ENCODE peak calls at places on chromosome 1, in ten cellular contexts. A is IMR-90, G is uterus, Z is heart left ventricle, B is H1, N is fibroblast of pulmonary artery, Q is OCI-LY7, X is colonic mucosa, F is stomach, K is upper lobe of right lung. T is an unnamed sample.

GRCh38 chr1:206117151-206117948 is at the start of gene AVPR1B:
- DNase-seq in A (peak; percentile 15), G (peak; percentile 40), Z (peak; percentile 54), B (peak; percentile 21), N (peak; percentile 23), Q (no peak), X (peak; percentile 33), F (peak; percentile 56), K (peak; percentile 71), T (no peak)

GRCh38 chr1:218524526-218524925 is 179.4 kb downstream of the TGFB2 start:
- DNase-seq in A (peak; percentile 44), G (no peak), Z (no peak), B (no peak), N (no peak), Q (no peak), X (no peak), F (no peak), K (no peak), T (no peak)

GRCh38 chr1:119542492-119542946 is 35.5 kb downstream of the HSD3B1 start:
- DNase-seq in A (no peak), G (no peak), Z (no peak), B (no peak), N (peak; percentile 62), Q (no peak), X (no peak), F (no peak), K (no peak), T (no peak)

GRCh38 chr1:8777867-8778266 is 39.6 kb downstream of the RERE start:
- DNase-seq in A (peak; percentile 24), G (no peak), Z (no peak), B (no peak), N (no peak), Q (no peak), X (no peak), F (no peak), K (no peak), T (no peak)

GRCh38 chr1:206502813-206503212 is 4.5 kb upstream of the RASSF5 start:
- DNase-seq in A (peak; percentile 35), G (no peak), Z (no peak), B (no peak), N (no peak), Q (no peak), X (no peak), F (no peak), K (no peak), T (no peak)

GRCh38 chr1:174217787-174218574 is 58.7 kb downstream of the RABGAP1L start:
- DNase-seq in A (peak; percentile 54), G (no peak), Z (no peak), B (no peak), N (peak; percentile 62), Q (peak; percentile 63), X (no peak), F (no peak), K (no peak), T (no peak)

GRCh38 chr1:204314209-204314892 is 45.4 kb downstream of the PLEKHA6 start:
- DNase-seq in A (no peak), G (no peak), Z (no peak), B (no peak), N (no peak), Q (peak; percentile 26), X (no peak), F (no peak), K (no peak), T (no peak)

GRCh38 chr1:211371406-211372105 is 44.9 kb downstream of the TRAF5 start:
- DNase-seq in A (peak; percentile 65), G (no peak), Z (no peak), B (no peak), N (peak; percentile 35), Q (no peak), X (no peak), F (no peak), K (no peak), T (no peak)

DNA sequence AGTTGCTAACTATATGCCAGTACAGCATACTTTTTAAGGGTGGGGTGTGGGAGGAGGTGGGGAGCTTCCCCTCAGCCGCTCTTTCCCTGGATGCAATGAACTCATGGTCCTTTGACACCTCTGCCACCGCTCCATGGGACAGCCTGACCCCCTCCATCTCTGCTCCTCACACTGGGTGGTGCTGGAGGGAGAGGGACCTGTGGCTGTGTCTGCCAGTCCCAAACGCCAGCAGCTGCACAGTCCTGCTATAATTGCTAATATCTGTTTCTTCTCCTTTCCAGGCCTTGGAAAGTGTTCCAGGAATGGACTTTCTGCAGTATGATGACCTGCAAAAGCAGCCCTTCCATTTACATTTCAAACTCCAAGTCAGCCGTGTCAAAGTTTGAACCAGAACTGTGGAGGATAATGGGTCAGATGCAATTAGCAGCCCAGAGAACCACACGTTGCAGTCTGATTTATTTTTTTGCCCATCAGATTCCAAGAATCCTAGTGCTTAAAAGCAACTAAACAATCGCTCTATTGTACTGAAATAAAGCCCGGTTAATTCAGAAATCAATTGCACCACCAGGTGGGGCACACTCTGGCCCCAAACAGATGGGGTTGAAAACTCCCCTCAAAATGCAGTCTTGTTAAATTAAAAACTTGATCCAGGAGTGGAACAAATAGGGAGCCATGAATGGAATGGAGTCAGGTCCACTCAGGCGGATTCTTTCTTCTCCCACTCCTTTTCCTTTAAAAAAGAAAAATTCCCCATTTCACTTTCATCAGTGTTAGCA is 160.6 kb upstream of the LMO4 start:
- DNase-seq in A (no peak), G (no peak), Z (no peak), B (no peak), N (no peak), Q (no peak), X (no peak), F (no peak), K (no peak), T (no peak)
- TF ChIP-seq CTCF in A (no peak), G (no peak), Z (no peak), B (peak; percentile 11), N (peak; percentile 9), Q (peak; percentile 37), X (no peak), F (no peak), K (no peak), T (no peak)

DNA sequence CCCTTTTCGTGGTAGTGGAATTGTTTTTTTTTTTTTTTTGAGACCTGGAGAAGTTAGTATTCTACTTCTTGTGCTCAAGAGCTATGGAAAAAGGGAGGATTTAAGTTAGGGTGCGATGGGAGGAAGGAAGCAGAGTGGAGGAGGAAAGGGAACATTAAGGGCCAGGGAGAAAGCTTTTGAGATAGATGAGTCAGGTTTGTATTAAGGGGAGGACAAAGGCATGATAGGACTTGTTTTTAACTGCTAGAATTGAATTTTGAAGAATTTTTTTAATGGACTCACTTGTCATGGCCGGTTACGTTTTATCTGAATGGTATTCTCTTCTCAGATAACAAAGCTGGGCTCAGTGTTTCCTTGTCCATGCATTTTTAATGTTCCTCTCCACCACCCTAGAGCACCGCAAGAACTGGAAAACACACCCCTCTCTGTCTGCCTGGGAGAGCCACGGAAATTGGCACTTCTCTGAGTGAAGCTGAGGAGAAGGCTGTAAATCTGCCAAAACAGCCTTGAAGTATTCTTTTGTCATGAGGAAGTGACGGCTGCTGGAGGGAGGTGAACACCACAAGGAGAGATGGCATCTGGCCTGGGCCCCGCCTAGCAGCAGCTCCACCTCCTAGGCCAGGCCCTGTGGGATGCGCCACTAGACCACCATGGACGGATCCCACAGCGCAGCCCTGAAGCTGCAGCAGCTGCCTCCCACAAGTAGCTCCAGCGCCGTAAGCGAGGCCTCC is 3.5 kb downstream of the NIPAL3 start:
- DNase-seq in A (peak; percentile 38), G (peak; percentile 35), Z (no peak), B (no peak), N (peak; percentile 82), Q (no peak), X (peak; percentile 83), F (peak; percentile 55), K (peak; percentile 85), T (no peak)
- H3K4me3 ChIP-seq in A (no peak overlapping the region), G (no peak overlapping the region), Z (no peak overlapping the region), B (no peak overlapping the region), N (no peak overlapping the region), Q (no peak overlapping the region), X (no peak overlapping the region), F (no peak overlapping the region), K (no peak overlapping the region), T (no peak overlapping the region)

GRCh38 chr1:182029379-182030331 is 31.9 kb downstream of the ZNF648 start:
- DNase-seq in A (peak; percentile 63), G (peak; percentile 98), Z (peak; percentile 96), B (peak; percentile 94), N (peak; percentile 84), Q (peak; percentile 98), X (peak; percentile 100), F (peak; percentile 99), K (peak; percentile 99), T (peak; percentile 91)
- TF ChIP-seq CTCF in A (peak; percentile 13), G (peak; percentile 75), Z (peak; percentile 61), B (peak; percentile 18), N (peak; percentile 2), Q (peak; percentile 65), X (peak; percentile 47), F (peak; percentile 36), K (peak; percentile 50), T (no peak)

GRCh38 chr1:50980505-50980904 is 10.5 kb downstream of the CDKN2C start:
- DNase-seq in A (no peak), G (no peak), Z (no peak), B (no peak), N (no peak), Q (no peak), X (no peak), F (no peak), K (no peak), T (no peak)
- H3K4me3 ChIP-seq in A (no peak overlapping the region), G (no peak overlapping the region), Z (peak overlapping the region; percentile 83), B (no peak overlapping the region), N (no peak overlapping the region), Q (no peak overlapping the region), X (no peak overlapping the region), F (no peak overlapping the region), K (no peak overlapping the region), T (no peak overlapping the region)

GRCh38 chr1:3135073-3135745 is 66.2 kb downstream of the PRDM16 start:
- DNase-seq in A (no peak), G (no peak), Z (no peak), B (no peak), N (no peak), Q (no peak), X (no peak), F (peak; percentile 87), K (no peak), T (no peak)
- TF ChIP-seq CTCF in A (no peak), G (no peak), Z (no peak), B (no peak), N (no peak), Q (no peak), X (no peak), F (no peak), K (no peak), T (no peak)